ENCODE peak calls at places on chromosomes 11 and 22, in nine cellular contexts. V is thoracic aorta; I is PC-9; J is IMR-90; E is DND-41; U is SK-N-MC; M is CD4-positive, alpha-beta T cell; H is pancreas; F is mammary epithelial cell. P is an unnamed sample.

GRCh38 chr11:118914178-118914918 is 11.4 kb downstream of the BCL9L start:
- DNase-seq in F (peak), V (no peak), H (peak), M (peak), I (peak), U (no peak), J (no peak), E (peak), P (peak)

GRCh38 chr11:8317164-8317563 is 53.5 kb upstream of the LMO1 start:
- DNase-seq in E (no peak), I (no peak), U (no peak), H (no peak), J (peak), F (no peak), M (no peak), V (no peak), P (no peak)

GRCh38 chr11:76801205-76801604 is 18.0 kb downstream of the TSKU start:
- DNase-seq in I (no peak), F (no peak), E (no peak), M (no peak), U (no peak), J (no peak), H (no peak), V (no peak), P (no peak)

GRCh38 chr11:47373876-47374820 is 4.2 kb downstream of the SPI1 start:
- DNase-seq in H (peak), E (peak), V (no peak), I (no peak), F (peak), J (peak), M (peak), U (peak), P (peak)

GRCh38 chr11:11486423-11486822 is 133.4 kb upstream of the CSNK2A3 start:
- DNase-seq in I (no peak), V (no peak), U (no peak), M (no peak), F (no peak), E (no peak), J (no peak), H (no peak), P (no peak)

GRCh38 chr11:57812634-57813033 is 51.0 kb downstream of the CTNND1 start:
- DNase-seq in V (no peak), U (no peak), M (no peak), E (no peak), H (no peak), J (no peak), F (no peak), I (no peak), P (no peak)

GRCh38 chr11:32659672-32660071 is 76.0 kb downstream of the EIF3M start:
- DNase-seq in I (no peak), H (no peak), F (peak), M (no peak), V (no peak), J (no peak), E (no peak), U (no peak), P (no peak)

GRCh38 chr11:11968511-11969280 is 39.7 kb downstream of the DKK3 start:
- DNase-seq in V (no peak), M (no peak), I (no peak), E (no peak), F (no peak), H (no peak), U (no peak), J (peak), P (no peak)

GRCh38 chr11:57936050-57936418 is 87.6 kb upstream of the OR9Q1 start:
- DNase-seq in F (no peak), H (no peak), V (no peak), I (no peak), E (no peak), U (no peak), M (no peak), J (no peak), P (no peak)

GRCh38 chr11:88202498-88202897 is 27.3 kb upstream of the RAB38 start:
- DNase-seq in F (no peak), U (no peak), V (no peak), E (no peak), H (no peak), J (no peak), I (no peak), M (no peak), P (no peak)

GRCh38 chr11:128942807-128943430 is at the start of gene TP53AIP1:
- DNase-seq in J (no peak), F (no peak), H (no peak), V (no peak), U (no peak), I (no peak), M (no peak), E (no peak), P (no peak)

GRCh38 chr22:36853407-36854099 is 7.3 kb upstream of the NCF4 start:
- DNase-seq in U (no peak), V (no peak), I (peak), F (no peak), M (peak), H (peak), E (peak), J (peak), P (peak)

GRCh38 chr11:119254239-119254638 is 48.1 kb downstream of the CBL start:
- DNase-seq in F (no peak), M (peak), J (no peak), H (no peak), V (no peak), E (no peak), U (no peak), I (no peak), P (no peak)

GRCh38 chr22:47127441-47127871 is 365.0 kb downstream of the TBC1D22A start:
- DNase-seq in E (no peak), I (no peak), J (no peak), U (no peak), F (no peak), M (no peak), H (no peak), V (no peak), P (no peak)

GRCh38 chr11:33622231-33622630 is 78.4 kb downstream of the C11orf91 start:
- DNase-seq in F (peak), I (no peak), E (no peak), J (peak), M (no peak), H (no peak), V (no peak), U (no peak), P (no peak)

GRCh38 chr22:39527481-39527961 is 5.0 kb downstream of the RPS19BP1 start:
- DNase-seq in V (no peak), I (peak), H (no peak), U (no peak), E (no peak), M (no peak), J (peak), F (peak), P (no peak)
- H3K27ac ChIP-seq in V (no peak), I (peak), H (no peak), U (peak), E (no peak), M (peak), J (no peak), F (no peak), P (no peak)

DNA sequence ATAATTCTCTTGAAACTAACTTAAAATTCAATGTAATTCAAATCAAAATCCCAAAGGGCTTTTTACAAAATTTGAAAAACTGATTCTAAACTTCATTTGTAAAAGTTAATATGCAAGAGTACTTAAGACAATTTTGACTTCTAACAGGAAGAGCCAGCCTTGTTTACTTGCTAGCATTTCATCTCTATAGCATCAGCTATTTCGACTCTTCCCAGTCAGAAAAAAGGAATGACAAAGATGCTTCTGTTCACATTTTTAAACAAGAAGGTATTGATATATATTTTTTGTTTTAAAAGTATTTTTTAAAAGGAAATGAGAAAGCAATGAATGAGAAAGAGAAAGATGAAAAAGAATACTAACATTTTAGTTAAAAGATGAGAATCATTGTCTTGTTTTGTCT is 16.4 kb downstream of the SLN start:
- DNase-seq in E (no peak), V (no peak), M (no peak), I (no peak), J (peak), U (no peak), F (no peak), H (no peak), P (no peak)
- H3K27ac ChIP-seq in E (no peak), V (no peak), M (no peak), I (no peak), J (peak), U (no peak), F (no peak), H (no peak), P (no peak)

DNA sequence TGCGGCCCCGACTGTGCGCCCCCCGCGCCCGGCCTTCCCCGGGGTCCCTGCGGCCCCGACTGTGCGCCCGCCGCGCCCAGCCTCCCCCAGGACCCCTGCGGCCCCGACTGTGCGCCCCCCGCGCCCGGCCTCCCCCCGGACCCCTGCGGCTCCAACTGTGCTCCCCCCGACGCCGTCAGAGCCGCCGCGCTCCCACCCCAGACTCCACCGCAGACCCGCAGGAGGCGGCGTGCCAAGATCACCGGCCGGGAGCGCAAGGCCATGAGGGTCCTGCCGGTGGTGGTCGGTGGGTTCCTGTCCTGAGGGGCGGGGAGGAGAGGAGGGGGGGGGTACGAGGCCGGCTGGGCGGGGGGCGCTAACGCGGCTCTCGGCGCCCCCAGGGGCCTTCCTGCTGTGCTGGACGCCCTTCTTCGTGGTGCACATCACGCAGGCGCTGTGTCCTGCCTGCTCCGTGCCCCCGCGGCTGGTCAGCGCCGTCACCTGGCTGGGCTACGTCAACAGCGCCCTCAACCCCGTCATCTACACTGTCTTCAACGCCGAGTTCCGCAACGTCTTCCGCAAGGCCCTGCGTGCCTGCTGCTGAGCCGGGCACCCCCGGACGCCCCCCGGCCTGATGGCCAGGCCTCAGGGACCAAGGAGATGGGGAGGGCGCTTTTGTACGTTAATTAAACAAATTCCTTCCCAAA is 3.1 kb downstream of the DRD4 start:
- DNase-seq in M (no peak), F (no peak), H (peak), J (no peak), I (no peak), V (no peak), U (no peak), E (no peak), P (no peak)
- H3K27ac ChIP-seq in M (no peak), F (no peak), H (no peak), J (no peak), I (no peak), V (no peak), U (peak), E (no peak), P (no peak)

DNA sequence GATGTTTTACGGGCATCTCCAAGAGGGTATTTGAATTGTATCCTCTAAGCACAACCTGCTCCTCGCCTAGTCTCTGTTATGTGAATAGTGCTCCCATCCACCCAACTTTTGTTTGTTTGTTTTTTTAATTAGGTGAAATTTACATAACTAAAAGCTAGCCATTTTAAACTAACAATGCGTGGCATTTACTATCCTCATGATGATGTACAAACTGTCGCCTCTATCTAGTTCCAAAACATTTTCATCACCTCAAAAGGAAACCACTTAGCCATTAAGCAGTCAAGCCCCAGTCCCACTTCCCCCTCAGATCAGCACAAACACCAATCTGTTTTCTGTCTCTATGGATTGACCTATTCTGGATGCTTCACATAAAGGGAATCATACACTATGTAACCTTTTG is 3.9 kb downstream of the SYN3 start:
- DNase-seq in J (no peak), F (no peak), I (no peak), U (no peak), E (no peak), V (no peak), M (no peak), H (no peak), P (no peak)
- H3K27ac ChIP-seq in J (no peak), F (no peak), I (no peak), U (no peak), E (no peak), V (no peak), M (no peak), H (no peak), P (no peak)

GRCh38 chr11:62498492-62499286 is 47.9 kb downstream of the AHNAK start:
- DNase-seq in I (no peak), H (no peak), F (no peak), V (no peak), M (no peak), J (no peak), U (no peak), E (no peak), P (no peak)

GRCh38 chr11:62500066-62501035 is 46.3 kb downstream of the AHNAK start:
- DNase-seq in I (peak), M (no peak), J (no peak), F (peak), U (no peak), H (no peak), E (no peak), V (no peak), P (no peak)

GRCh38 chr11:62502030-62502730 is 44.4 kb downstream of the AHNAK start:
- DNase-seq in H (no peak), V (no peak), M (no peak), I (no peak), J (no peak), F (no peak), E (no peak), U (no peak), P (no peak)

GRCh38 chr11:62504158-62504973 is 42.2 kb downstream of the AHNAK start:
- DNase-seq in U (no peak), E (no peak), M (no peak), F (no peak), H (no peak), J (no peak), I (peak), V (no peak), P (no peak)

DNA sequence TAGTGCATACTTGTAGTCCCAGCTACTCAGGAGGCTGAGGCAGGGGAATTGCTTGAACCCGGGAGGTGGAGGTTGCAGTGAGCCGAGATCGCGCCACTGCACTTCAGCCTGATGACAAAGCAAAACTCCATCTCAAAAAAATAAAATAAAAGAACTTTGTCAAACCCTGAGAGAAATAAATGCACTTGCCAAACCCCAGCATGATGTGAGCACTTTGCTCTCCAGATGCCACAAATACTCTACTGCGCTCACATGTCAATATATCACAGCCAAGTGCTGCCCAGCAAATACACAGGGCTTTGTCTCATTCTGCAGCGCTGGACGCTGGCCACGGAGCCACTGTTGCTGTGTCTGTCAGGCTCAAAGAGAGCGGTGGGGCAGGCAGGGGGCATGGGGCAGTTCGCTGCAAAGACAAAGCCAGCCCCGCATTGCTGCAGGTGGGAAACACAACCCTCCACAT is 45.1 kb downstream of the AHNAK start:
- DNase-seq in H (no peak), I (no peak), M (no peak), F (no peak), E (no peak), J (peak), V (no peak), U (no peak), P (no peak)
- H3K27ac ChIP-seq in H (no peak), I (no peak), M (no peak), F (no peak), E (no peak), J (no peak), V (no peak), U (no peak), P (peak)

DNA sequence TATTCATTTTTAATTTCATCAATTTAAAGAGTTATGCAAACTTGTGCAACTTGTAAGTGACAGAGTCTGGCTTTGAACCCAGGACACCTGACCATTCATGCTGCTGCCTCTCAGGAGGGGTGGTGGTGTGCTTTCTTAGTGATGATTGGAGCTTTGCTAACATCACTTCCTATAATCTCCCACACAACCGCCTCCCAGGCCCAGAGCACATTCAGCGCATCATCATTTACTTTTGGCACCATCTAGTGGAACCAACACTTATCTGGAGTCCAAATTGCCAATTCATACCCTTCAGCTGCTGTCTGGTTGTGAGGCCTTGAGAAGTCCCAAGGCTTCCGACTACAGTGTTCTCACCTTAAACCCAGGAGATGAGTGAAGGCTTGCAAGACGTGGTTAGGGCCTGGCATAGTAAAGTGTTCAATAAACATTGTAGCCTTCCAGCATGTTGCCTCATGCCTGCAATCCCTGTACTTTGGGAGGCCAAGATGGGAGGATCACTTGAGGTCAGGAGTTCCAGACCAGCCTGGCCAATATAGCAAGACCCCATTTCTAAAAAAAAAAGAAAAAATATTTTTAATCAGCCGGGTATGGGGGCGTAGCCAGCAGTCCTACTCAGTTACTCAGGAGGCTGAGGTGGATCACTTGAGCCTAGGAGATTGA is 1.1 kb upstream of the TTLL1 start:
- DNase-seq in H (no peak), V (peak), M (peak), I (peak), J (peak), E (peak), F (peak), U (peak), P (peak)
- H3K27ac ChIP-seq in H (no peak), V (no peak), M (no peak), I (no peak), J (no peak), E (no peak), F (no peak), U (no peak), P (no peak)

DNA sequence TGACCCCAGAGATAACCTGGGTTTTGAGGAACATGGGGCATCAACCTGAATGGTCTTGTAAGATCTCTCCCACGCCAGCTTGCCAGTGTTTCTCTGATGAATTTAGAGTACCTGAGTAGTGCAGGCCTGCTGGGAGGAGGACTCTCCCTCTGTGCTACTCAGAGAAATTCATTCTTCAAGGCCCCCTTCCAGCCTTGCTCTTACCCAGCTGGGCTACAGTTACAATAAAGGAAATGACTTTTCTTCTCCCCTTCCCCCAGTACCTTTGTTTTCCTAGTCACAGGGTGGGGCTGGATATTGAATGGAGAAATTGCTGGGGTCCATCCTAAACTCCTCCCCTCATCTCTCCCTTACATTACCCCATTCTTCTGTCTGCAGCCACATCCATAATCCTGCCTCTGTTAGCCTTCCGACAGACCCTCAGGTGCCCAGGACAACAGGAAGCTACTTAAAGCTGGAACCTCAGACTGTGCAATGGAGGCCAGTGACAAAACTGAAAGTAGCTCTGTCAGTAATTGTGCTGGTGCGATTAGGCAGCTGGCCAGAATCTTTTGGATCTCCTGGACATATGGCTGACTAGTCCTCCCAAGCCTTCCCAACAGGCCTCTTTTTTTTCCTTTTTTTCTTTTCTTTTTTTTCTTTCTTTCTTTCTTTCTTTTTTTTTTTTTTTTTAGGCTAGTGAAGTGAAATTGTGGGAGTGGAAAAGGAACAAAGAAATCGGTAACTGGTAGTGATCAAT is 17.5 kb downstream of the LIMK2 start:
- DNase-seq in V (no peak), J (peak), H (peak), M (no peak), I (no peak), U (no peak), E (peak), F (no peak), P (no peak)
- H3K27ac ChIP-seq in V (peak), J (no peak), H (peak), M (peak), I (no peak), U (no peak), E (peak), F (no peak), P (no peak)